ENCODE peak calls at places on chromosomes 7 and 10, in five cellular contexts. O is mesendoderm, L is IMR-90, A is neuronal stem cell, J is K562. B is an unnamed sample.

GRCh38 chr10:60073397-60073780 is 167.0 kb upstream of the CCDC6 start:
- DNase-seq in O (no peak), L (no peak), A (no peak), J (peak; percentile 77), B (no peak)

GRCh38 chr7:106452031-106452851 is 167.5 kb upstream of the NAMPT start:
- DNase-seq in O (peak; percentile 31), L (no peak), A (no peak), J (no peak), B (no peak)

GRCh38 chr7:135274495-135275268 is 41.0 kb downstream of the STRA8 start:
- DNase-seq in O (peak; percentile 91), L (peak; percentile 73), A (peak; percentile 69), J (peak; percentile 77), B (peak; percentile 69)

GRCh38 chr7:49660170-49660783 is 113.2 kb upstream of the VWC2 start:
- DNase-seq in O (no peak), L (no peak), A (no peak), J (no peak), B (no peak)

GRCh38 chr7:123649956-123650355 is 5.7 kb upstream of the LMOD2 start:
- DNase-seq in O (no peak), L (no peak), A (no peak), J (no peak), B (peak; percentile 53)

GRCh38 chr7:123131556-123132345 is 68.0 kb downstream of the SLC13A1 start:
- DNase-seq in O (no peak), L (no peak), A (no peak), J (no peak), B (no peak)

GRCh38 chr10:58424176-58424575 is 39.0 kb downstream of the TFAM start:
- DNase-seq in O (no peak), L (peak; percentile 13), A (no peak), J (no peak), B (peak; percentile 11)

GRCh38 chr7:21504021-21504420 is 38.8 kb upstream of the DNAH11 start:
- DNase-seq in O (peak; percentile 38), L (no peak), A (no peak), J (no peak), B (no peak)

GRCh38 chr7:78141533-78142281 is 343.1 kb downstream of the PHTF2 start:
- DNase-seq in O (no peak), L (peak; percentile 88), A (no peak), J (no peak), B (peak; percentile 82)

GRCh38 chr7:90455163-90456030 is 14.0 kb upstream of the PTTG1IP2 start:
- DNase-seq in O (peak; percentile 67), L (peak; percentile 57), A (peak; percentile 17), J (peak; percentile 44), B (peak; percentile 70)

GRCh38 chr7:64618785-64619456 is 47.0 kb upstream of the ZNF107 start:
- DNase-seq in O (peak; percentile 68), L (peak; percentile 60), A (no peak), J (peak; percentile 42), B (peak; percentile 68)

GRCh38 chr10:24172909-24173308 is 36.0 kb upstream of the KIAA1217 start:
- DNase-seq in O (no peak), L (no peak), A (no peak), J (no peak), B (no peak)

GRCh38 chr7:81684513-81685262 is 85.2 kb downstream of the HGF start:
- DNase-seq in O (peak; percentile 79), L (peak; percentile 100), A (peak; percentile 20), J (no peak), B (peak; percentile 100)

GRCh38 chr10:1287493-1288480 is 231.6 kb downstream of the WDR37 start:
- DNase-seq in O (no peak), L (no peak), A (no peak), J (no peak), B (no peak)

GRCh38 chr10:130403153-130403890 is 267.1 kb downstream of the GLRX3 start:
- DNase-seq in O (no peak), L (no peak), A (no peak), J (no peak), B (no peak)
- H3K9ac ChIP-seq in O (no peak overlapping the region), L (no peak overlapping the region), A (no peak overlapping the region), J (no peak overlapping the region), B (no peak overlapping the region)

DNA sequence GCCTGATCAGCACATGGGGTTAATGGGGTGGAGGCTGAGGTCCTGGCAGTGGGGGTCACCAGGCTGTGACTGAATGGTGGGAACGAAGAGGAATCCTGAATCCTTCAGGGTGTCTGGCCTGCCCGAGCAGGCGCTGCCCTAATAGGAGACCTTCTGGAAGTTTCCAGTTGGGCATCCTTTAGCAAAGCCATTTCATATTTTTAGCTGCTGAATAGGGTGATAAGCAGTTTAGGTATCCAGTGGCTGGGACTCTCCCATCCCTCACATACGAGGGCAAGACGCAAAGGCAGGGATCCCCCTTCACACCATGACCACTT is 159.3 kb downstream of the SH3PXD2A start:
- DNase-seq in O (no peak), L (no peak), A (no peak), J (no peak), B (no peak)
- H3K4me2 ChIP-seq in O (no peak overlapping the region), L (no peak overlapping the region), A (peak overlapping the region; percentile 12), J (peak overlapping the region; percentile 62), B (peak overlapping the region; percentile 63)

GRCh38 chr7:18530224-18531179 is 35.0 kb downstream of the HDAC9 start:
- DNase-seq in O (no peak), L (no peak), A (no peak), J (no peak), B (no peak)
- H3K9ac ChIP-seq in O (no peak overlapping the region), L (no peak overlapping the region), A (no peak overlapping the region), J (no peak overlapping the region), B (no peak overlapping the region)

GRCh38 chr7:27211084-27211446 is 11.2 kb upstream of the HOXA13 start:
- DNase-seq in O (no peak), L (no peak), A (no peak), J (no peak), B (no peak)

GRCh38 chr7:27213150-27213903 is 13.4 kb upstream of the HOXA13 start:
- DNase-seq in O (no peak), L (no peak), A (no peak), J (no peak), B (no peak)

GRCh38 chr7:27213904-27214586 is 14.2 kb upstream of the HOXA13 start:
- DNase-seq in O (no peak), L (no peak), A (no peak), J (no peak), B (no peak)

GRCh38 chr7:27211694-27212316 is 11.9 kb upstream of the HOXA13 start:
- DNase-seq in O (no peak), L (no peak), A (no peak), J (no peak), B (no peak)

GRCh38 chr7:27212587-27213149 is 12.8 kb upstream of the HOXA13 start:
- DNase-seq in O (no peak), L (no peak), A (no peak), J (no peak), B (no peak)
- H3K4me2 ChIP-seq in O (peak overlapping the region; percentile 54), L (no peak overlapping the region), A (no peak overlapping the region), J (no peak overlapping the region), B (no peak overlapping the region)

DNA sequence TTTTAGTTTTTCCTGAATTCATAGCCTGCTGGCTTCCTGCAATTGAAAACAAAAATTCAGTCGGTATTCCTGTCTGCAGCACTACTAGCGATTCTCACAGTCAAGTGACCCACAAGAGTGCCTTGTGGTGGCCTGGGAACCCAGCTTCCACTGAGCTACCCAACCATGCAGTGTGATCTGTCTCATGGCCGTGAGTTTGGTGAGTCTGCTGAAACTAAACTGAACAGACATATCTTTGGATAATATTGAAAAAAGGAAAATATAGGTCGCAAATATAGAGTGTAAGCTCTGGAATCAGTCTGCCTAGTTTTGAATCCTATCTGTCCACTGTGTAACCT is 18.1 kb downstream of the ZNF786 start:
- DNase-seq in O (no peak), L (no peak), A (no peak), J (no peak), B (no peak)
- H3K9ac ChIP-seq in O (no peak overlapping the region), L (no peak overlapping the region), A (no peak overlapping the region), J (no peak overlapping the region), B (no peak overlapping the region)